ENCODE peak calls at places on chromosomes 2 and 18, in five cellular contexts. B is fibroblast of the conjunctiva; F is AG20443; G is activated naive CD4-positive, alpha-beta T cell treated with anti-CD3 and anti-CD28 coated beads for 36 hours; A is lower lobe of right lung. D is an unnamed sample.

GRCh38 chr2:10071176-10071575 is 9.0 kb downstream of the CYS1 start:
- DNase-seq in B (no peak), F (no peak), G (no peak), A (no peak), D (no peak)

GRCh38 chr2:188415754-188416083 is 124.0 kb downstream of the GULP1 start:
- DNase-seq in B (no peak), F (no peak), G (no peak), A (no peak), D (no peak)

GRCh38 chr2:79966369-79966768 is 338.2 kb downstream of the LRRTM1 start:
- DNase-seq in B (no peak), F (no peak), G (no peak), A (no peak), D (no peak)

GRCh38 chr2:168194784-168195522 is 52.4 kb downstream of the STK39 start:
- DNase-seq in B (no peak), F (peak; percentile 65), G (peak; percentile 60), A (no peak), D (peak; percentile 58)

GRCh38 chr2:213306320-213306942 is 22.2 kb downstream of the SPAG16 start:
- DNase-seq in B (peak; percentile 88), F (peak; percentile 19), G (no peak), A (no peak), D (peak; percentile 23)

GRCh38 chr18:24011095-24011917 is 3.2 kb upstream of the TTC39C start:
- DNase-seq in B (no peak), F (no peak), G (peak; percentile 51), A (no peak), D (no peak)

GRCh38 chr2:154507186-154507585 is 191.3 kb upstream of the KCNJ3 start:
- DNase-seq in B (no peak), F (no peak), G (no peak), A (no peak), D (no peak)

GRCh38 chr2:6832556-6832955 is 33.2 kb downstream of the CMPK2 start:
- DNase-seq in B (no peak), F (no peak), G (no peak), A (no peak), D (no peak)

GRCh38 chr2:222319576-222320440 is 21.0 kb upstream of the PAX3 start:
- DNase-seq in B (no peak), F (no peak), G (no peak), A (no peak), D (no peak)

GRCh38 chr18:76380791-76381405 is 114.1 kb downstream of the ZNF516 start:
- DNase-seq in B (no peak), F (peak; percentile 55), G (no peak), A (no peak), D (peak; percentile 23)

GRCh38 chr2:28752608-28752984 is 966 bp downstream of the PPP1CB start:
- DNase-seq in B (no peak), F (no peak), G (no peak), A (no peak), D (no peak)

GRCh38 chr2:193505620-193506019 is 1310.9 kb upstream of the TMEFF2 start:
- DNase-seq in B (no peak), F (no peak), G (no peak), A (no peak), D (no peak)

GRCh38 chr2:134669731-134670669 is 48.8 kb downstream of the TMEM163 start:
- DNase-seq in B (no peak), F (no peak), G (peak; percentile 72), A (peak; percentile 85), D (no peak)

GRCh38 chr2:112821682-112822081 is 14.9 kb downstream of the IL1B start:
- DNase-seq in B (no peak), F (no peak), G (peak; percentile 12), A (no peak), D (no peak)

GRCh38 chr2:178874529-178875240 is 67.5 kb upstream of the TTN start:
- DNase-seq in B (no peak), F (no peak), G (no peak), A (no peak), D (no peak)

GRCh38 chr2:8049851-8050571 is 631.8 kb upstream of the ID2 start:
- DNase-seq in B (no peak), F (no peak), G (peak; percentile 80), A (no peak), D (no peak)

GRCh38 chr2:190415794-190416729 is 7.9 kb downstream of the MFSD6 start:
- DNase-seq in B (no peak), F (no peak), G (no peak), A (no peak), D (no peak)

GRCh38 chr2:113886479-113887383 is 3.2 kb upstream of the ACTR3 start:
- DNase-seq in B (no peak), F (peak; percentile 80), G (peak; percentile 56), A (peak; percentile 72), D (peak; percentile 80)

GRCh38 chr2:19630921-19631320 is 270.9 kb downstream of the TTC32 start:
- DNase-seq in B (no peak), F (no peak), G (no peak), A (no peak), D (no peak)

GRCh38 chr18:49026501-49027378 is 76.0 kb upstream of the SMAD7 start:
- DNase-seq in B (no peak), F (peak; percentile 8), G (no peak), A (no peak), D (no peak)

GRCh38 chr2:171706152-171706803 is 19.0 kb downstream of the DYNC1I2 start:
- DNase-seq in B (no peak), F (peak; percentile 13), G (no peak), A (no peak), D (peak; percentile 25)

GRCh38 chr2:128600606-128601297 is 282.1 kb upstream of the HS6ST1 start:
- DNase-seq in B (no peak), F (no peak), G (no peak), A (no peak), D (no peak)

GRCh38 chr2:182767578-182767977 is 51.5 kb downstream of the DNAJC10 start:
- DNase-seq in B (no peak), F (peak; percentile 17), G (no peak), A (no peak), D (peak; percentile 8)

GRCh38 chr2:64478502-64479230 is 24.7 kb downstream of the LGALSL start:
- DNase-seq in B (no peak), F (no peak), G (peak; percentile 18), A (no peak), D (no peak)

GRCh38 chr2:23430263-23430662 is 45.3 kb downstream of the KLHL29 start:
- DNase-seq in B (peak; percentile 42), F (peak; percentile 77), G (no peak), A (no peak), D (peak; percentile 63)

GRCh38 chr2:160363961-160364733 is 129.5 kb downstream of the RBMS1 start:
- DNase-seq in B (no peak), F (peak; percentile 33), G (no peak), A (no peak), D (no peak)

GRCh38 chr2:190599546-190600220 is 49.2 kb upstream of the NAB1 start:
- DNase-seq in B (no peak), F (no peak), G (no peak), A (no peak), D (no peak)

GRCh38 chr18:46243673-46244072 is 139.5 kb downstream of the HAUS1 start:
- DNase-seq in B (no peak), F (no peak), G (no peak), A (no peak), D (no peak)

GRCh38 chr2:119487434-119488244 is 36.6 kb downstream of the SCTR start:
- DNase-seq in B (no peak), F (peak; percentile 4), G (no peak), A (peak; percentile 74), D (no peak)

GRCh38 chr2:52264911-52265310 is 1233.0 kb upstream of the NRXN1 start:
- DNase-seq in B (no peak), F (no peak), G (no peak), A (no peak), D (no peak)